ENCODE peak calls at places on chromosomes 1 and 21, in seven cellular contexts. D is left colon, A is body of pancreas, B is AML-193, W is NCI-H2029 treated with DMSO at 0.1 percent for 48 hours, G is EL, U is transverse colon. N is an unnamed sample.

GRCh38 chr1:230976360-230976759 is 2.3 kb downstream of the TTC13 start:
- DNase-seq in D (no peak), U (no peak), W (no peak), A (no peak), B (no peak), G (no peak), N (no peak)

GRCh38 chr1:146036241-146036989 is 14.9 kb upstream of the HJV start:
- DNase-seq in A (no peak), D (no peak), W (peak; percentile 45), B (peak; percentile 65), G (no peak), U (no peak), N (no peak)

GRCh38 chr1:2480986-2481364 is 4.9 kb downstream of the PLCH2 start:
- DNase-seq in U (no peak), G (no peak), B (no peak), A (no peak), W (no peak), D (no peak), N (no peak)

GRCh38 chr21:31557956-31558838 is 101.3 kb upstream of the SOD1 start:
- DNase-seq in U (peak; percentile 10), W (no peak), B (peak; percentile 3), A (peak; percentile 17), G (peak; percentile 13), D (peak; percentile 27), N (peak; percentile 11)

GRCh38 chr1:113307771-113308451 is 82.4 kb upstream of the MAGI3 start:
- DNase-seq in W (no peak), G (no peak), A (no peak), B (no peak), U (no peak), D (no peak), N (no peak)

GRCh38 chr1:246128494-246129069 is 378.5 kb downstream of the SMYD3 start:
- DNase-seq in W (no peak), U (no peak), D (no peak), B (no peak), A (no peak), G (no peak), N (no peak)

GRCh38 chr1:1080122-1080753 is 6.1 kb upstream of the RNF223 start:
- DNase-seq in G (peak; percentile 80), W (no peak), A (peak; percentile 48), D (peak; percentile 68), B (no peak), U (peak; percentile 67), N (no peak)

GRCh38 chr1:241992734-241993133 is 6.2 kb downstream of the MAP1LC3C start:
- DNase-seq in D (no peak), W (no peak), A (no peak), B (no peak), U (no peak), G (peak; percentile 70), N (no peak)

GRCh38 chr1:33007190-33008050 is 29.3 kb downstream of the AK2 start:
- DNase-seq in W (peak; percentile 92), U (peak; percentile 28), A (no peak), G (peak; percentile 86), B (no peak), D (peak; percentile 46), N (peak; percentile 64)

GRCh38 chr1:248855580-248855979 is 3.3 kb downstream of the ZNF692 start:
- DNase-seq in D (no peak), W (no peak), A (no peak), B (no peak), G (no peak), U (no peak), N (no peak)

GRCh38 chr1:20400341-20401177 is 85.5 kb downstream of the CAMK2N1 start:
- DNase-seq in B (no peak), U (no peak), G (peak; percentile 25), D (no peak), A (no peak), W (no peak), N (no peak)

GRCh38 chr1:57966751-57967406 is 543.0 kb upstream of the DAB1 start:
- DNase-seq in A (no peak), W (no peak), B (no peak), D (no peak), G (no peak), U (no peak), N (no peak)

GRCh38 chr1:7516341-7516740 is 254.8 kb upstream of the VAMP3 start:
- DNase-seq in D (no peak), A (no peak), W (no peak), G (peak; percentile 25), B (no peak), U (no peak), N (no peak)

N was measured in NCI-H187 treated with DMSO at 0.1 percent for 48 hours.